ENCODE peak calls at places on chromosome 3, in six cellular contexts. R is endothelial cell, C is HFFc6, F is neural progenitor cell, A is choroid plexus epithelial cell, N is WTC11. M is an unnamed sample.

GRCh38 chr3:107193114-107193513 is 184.1 kb upstream of the CCDC54 start:
- DNase-seq in F (no peak), N (no peak), A (no peak), C (no peak), R (no peak), M (no peak)

GRCh38 chr3:99407257-99407656 is 231.1 kb upstream of the COL8A1 start:
- DNase-seq in F (no peak), A (peak), N (no peak), R (no peak), C (no peak), M (no peak)

GRCh38 chr3:150464684-150465083 is 56.6 kb downstream of the TSC22D2 start:
- DNase-seq in N (no peak), C (no peak), F (no peak), R (no peak), A (no peak), M (no peak)

GRCh38 chr3:48503406-48504050 is 446 bp downstream of the SHISA5 start:
- DNase-seq in N (peak), R (peak), A (peak), F (peak), C (peak), M (no peak)

GRCh38 chr3:101780661-101781060 is 1.6 kb downstream of the NXPE3 start:
- DNase-seq in C (peak), R (no peak), N (no peak), F (peak), A (peak), M (no peak)

GRCh38 chr3:65922441-65922840 is 116.3 kb downstream of the MAGI1 start:
- DNase-seq in F (no peak), A (no peak), N (no peak), C (peak), R (no peak), M (no peak)

GRCh38 chr3:182715006-182715405 is 78.3 kb upstream of the ATP11B start:
- DNase-seq in R (no peak), C (no peak), F (no peak), A (no peak), N (no peak), M (no peak)

GRCh38 chr3:128489860-128490649 is 2.9 kb downstream of the GATA2 start:
- DNase-seq in C (peak), F (peak), A (peak), N (peak), R (peak), M (no peak)

GRCh38 chr3:193805448-193805847 is 212.4 kb downstream of the OPA1 start:
- DNase-seq in A (peak), F (no peak), R (no peak), C (peak), N (no peak), M (no peak)

GRCh38 chr3:195015021-195015420 is 255.9 kb downstream of the XXYLT1 start:
- DNase-seq in C (no peak), A (peak), N (no peak), F (no peak), R (no peak), M (no peak)

GRCh38 chr3:136186330-136186729 is 9.8 kb downstream of the MSL2 start:
- DNase-seq in R (no peak), A (peak), C (no peak), N (no peak), F (no peak), M (no peak)

GRCh38 chr3:43770426-43771103 is 79.8 kb downstream of the ABHD5 start:
- DNase-seq in R (no peak), F (no peak), N (no peak), C (peak), A (peak), M (no peak)

GRCh38 chr3:189841474-189842205 is 210.5 kb downstream of the TP63 start:
- DNase-seq in A (peak), R (no peak), F (no peak), C (peak), N (no peak), M (no peak)

GRCh38 chr3:98903099-98903498 is 1.6 kb upstream of the DCBLD2 start:
- DNase-seq in C (no peak), A (no peak), R (no peak), F (no peak), N (no peak), M (no peak)

GRCh38 chr3:188900421-188900941 is 271.3 kb upstream of the TPRG1 start:
- DNase-seq in R (no peak), N (no peak), F (no peak), C (peak), A (peak), M (no peak)

DNA sequence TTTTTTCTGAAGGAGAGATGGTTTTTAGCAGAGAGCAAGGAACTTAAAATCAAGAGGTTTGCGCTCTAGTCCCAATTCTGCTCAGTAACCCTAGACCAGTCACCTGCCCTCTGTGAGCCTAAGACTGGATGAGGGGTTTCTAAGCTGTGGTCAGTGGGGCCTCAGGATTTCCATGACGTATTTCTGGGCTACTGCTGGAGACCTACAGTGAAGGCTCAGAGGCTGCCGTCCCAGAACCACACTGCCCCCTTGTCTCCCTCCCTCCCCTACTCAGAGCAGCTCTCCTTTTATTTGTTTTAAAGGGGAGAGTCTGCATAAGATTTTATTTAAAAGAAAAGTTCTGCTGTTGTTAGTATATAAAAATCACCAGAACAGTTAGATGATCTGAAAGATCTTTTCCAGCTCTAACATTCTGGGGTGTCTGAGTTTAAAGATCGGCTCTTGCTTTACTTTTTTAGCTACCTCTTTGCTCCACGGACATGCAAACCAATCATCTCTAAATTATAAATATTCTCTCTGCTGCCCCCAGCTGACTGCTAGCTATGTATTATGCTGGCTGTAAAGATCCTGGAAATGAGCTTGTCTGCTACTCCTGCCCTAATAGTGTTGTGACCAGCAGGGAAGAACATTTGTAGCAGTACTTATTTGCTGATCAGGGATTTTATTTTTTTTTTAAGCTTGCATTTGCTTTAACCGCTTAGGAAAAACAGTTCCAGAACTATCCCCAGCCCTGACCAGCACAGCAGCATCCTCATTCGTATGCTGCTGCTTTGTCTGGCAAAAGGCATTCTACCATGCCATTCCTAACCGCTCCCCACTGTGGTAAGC is 28.6 kb upstream of the NDUFB4 start:
- DNase-seq in F (peak), C (peak), N (peak), R (no peak), A (peak), M (no peak)
- TF ChIP-seq CTCF in F (peak), C (peak), N (no peak), R (no peak), A (peak), M (peak)

GRCh38 chr3:40725026-40725425 is 200.3 kb downstream of the ZNF621 start:
- DNase-seq in C (no peak), R (no peak), F (no peak), N (no peak), A (no peak), M (no peak)
- TF ChIP-seq CTCF in C (no peak), R (no peak), F (no peak), N (no peak), A (no peak), M (no peak)

DNA sequence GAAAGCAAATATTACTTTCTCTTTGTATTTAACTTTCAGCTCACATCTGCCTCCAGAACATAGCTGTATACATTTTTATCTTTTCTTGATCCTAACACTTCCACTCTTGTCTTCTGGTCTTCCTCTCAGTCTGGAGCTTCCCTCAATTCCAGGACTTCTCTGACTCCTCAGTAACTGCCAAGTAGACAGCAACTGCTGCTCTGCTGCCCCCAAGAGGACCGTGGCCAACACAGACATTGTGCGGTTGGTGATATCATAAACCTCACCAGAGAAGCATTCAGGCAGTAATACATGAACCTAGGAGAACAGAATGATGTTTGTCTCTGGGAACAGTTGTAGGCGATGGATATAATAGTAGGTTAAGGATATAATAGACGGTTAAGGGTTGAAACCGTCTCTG is 45.2 kb upstream of the FGF12 start:
- DNase-seq in F (peak), C (peak), A (peak), N (peak), R (peak), M (no peak)
- TF ChIP-seq CTCF in F (peak), C (peak), A (peak), N (peak), R (no peak), M (peak)

DNA sequence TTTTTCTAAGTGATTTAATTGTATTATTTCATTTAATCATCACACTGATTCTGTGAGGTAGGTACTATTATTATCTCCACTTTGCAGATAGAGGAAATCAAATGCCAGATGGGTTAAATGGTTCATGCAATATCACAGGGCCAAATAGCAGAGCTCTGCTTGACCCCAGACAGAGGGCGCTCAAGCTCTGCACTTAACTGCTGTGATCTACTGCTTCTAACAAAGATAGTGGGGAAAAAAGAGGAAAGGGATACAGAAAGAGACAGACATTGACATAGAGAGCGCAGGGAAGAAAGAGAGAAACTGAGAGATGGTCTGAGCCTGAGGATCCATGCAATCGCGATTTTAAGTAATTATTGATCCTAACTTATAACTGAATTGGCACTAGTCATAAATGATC is 279.1 kb upstream of the THRB start:
- DNase-seq in N (peak), F (peak), R (peak), C (peak), A (peak), M (peak)
- TF ChIP-seq CTCF in N (peak), F (peak), R (peak), C (peak), A (peak), M (peak)

GRCh38 chr3:153438275-153438674 is 276.2 kb downstream of the RAP2B start:
- DNase-seq in C (no peak), N (no peak), F (no peak), R (no peak), A (no peak), M (no peak)

GRCh38 chr3:153440311-153440710 is 278.3 kb downstream of the RAP2B start:
- DNase-seq in F (no peak), R (no peak), N (no peak), A (no peak), C (no peak), M (no peak)

GRCh38 chr3:153442386-153442785 is 280.4 kb downstream of the RAP2B start:
- DNase-seq in C (no peak), F (no peak), N (no peak), A (peak), R (no peak), M (no peak)

GRCh38 chr3:153442799-153443487 is 280.9 kb downstream of the RAP2B start:
- DNase-seq in N (no peak), R (no peak), C (no peak), F (no peak), A (no peak), M (no peak)

DNA sequence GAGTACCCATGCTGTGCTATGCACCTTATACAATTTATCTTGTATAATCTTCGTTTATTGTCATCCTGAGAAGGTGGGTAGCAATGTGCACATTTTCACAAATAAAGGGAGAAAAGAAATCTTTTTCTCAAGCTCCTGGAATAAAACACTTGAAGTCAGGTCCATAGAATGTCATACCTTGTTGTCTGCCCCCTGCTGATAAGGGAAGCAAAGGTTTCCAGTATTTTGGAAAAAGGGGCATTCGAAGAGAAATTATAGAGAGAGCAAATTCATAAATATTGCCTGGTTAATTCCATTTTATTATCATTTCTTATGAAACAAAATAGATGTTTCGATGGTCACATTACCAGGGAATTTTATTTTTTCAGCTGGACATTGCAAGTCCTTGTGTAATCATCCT is 277.8 kb downstream of the RAP2B start:
- DNase-seq in F (no peak), R (no peak), A (no peak), C (no peak), N (no peak), M (no peak)
- TF ChIP-seq CTCF in F (no peak), R (no peak), A (no peak), C (peak), N (no peak), M (no peak)

GRCh38 chr3:79018671-79019136 is 749.1 kb downstream of the ROBO1 start:
- DNase-seq in R (peak), C (peak), F (peak), A (peak), N (peak), M (peak)
- TF ChIP-seq CTCF in R (no peak), C (peak), F (no peak), A (peak), N (no peak), M (peak)

GRCh38 chr3:186589115-186589514 is 18.6 kb downstream of the DNAJB11 start:
- DNase-seq in A (peak), N (no peak), C (no peak), F (peak), R (no peak), M (no peak)
- TF ChIP-seq CTCF in A (peak), N (no peak), C (peak), F (peak), R (peak), M (peak)

DNA sequence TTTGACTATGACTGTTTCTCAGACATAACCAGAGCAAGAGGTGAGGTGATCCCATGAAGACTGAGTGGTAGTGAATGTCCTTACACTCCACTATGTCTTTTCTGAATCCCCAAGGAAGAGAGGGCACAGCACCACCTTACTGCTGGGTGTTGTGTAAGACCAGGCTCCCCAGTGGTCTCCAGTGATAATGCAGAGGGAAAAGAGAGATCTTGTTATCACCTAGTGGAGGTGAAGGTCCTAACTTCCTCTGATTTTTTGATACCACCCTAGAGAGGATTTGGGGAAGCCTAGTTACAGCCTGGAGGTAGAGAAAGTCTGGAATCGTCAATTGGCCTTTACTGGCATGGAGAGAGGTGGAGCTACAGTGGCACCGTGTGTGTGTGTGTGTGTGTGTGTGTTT is 288.0 kb upstream of the BCHE start:
- DNase-seq in R (no peak), C (no peak), F (no peak), N (no peak), A (no peak), M (no peak)
- TF ChIP-seq CTCF in R (no peak), C (no peak), F (no peak), N (no peak), A (no peak), M (no peak)

GRCh38 chr3:15795563-15796308 is 2.0 kb downstream of the ANKRD28 start:
- DNase-seq in C (peak), R (no peak), N (no peak), F (no peak), A (peak), M (no peak)

GRCh38 chr3:15796771-15797599 is 794 bp downstream of the ANKRD28 start:
- DNase-seq in C (peak), R (no peak), A (peak), F (peak), N (no peak), M (no peak)

GRCh38 chr3:15794303-15794771 is 3.4 kb downstream of the ANKRD28 start:
- DNase-seq in N (no peak), C (peak), F (no peak), R (no peak), A (peak), M (no peak)

GRCh38 chr3:15796331-15796730 is 1.4 kb downstream of the ANKRD28 start:
- DNase-seq in A (no peak), C (no peak), R (no peak), F (no peak), N (no peak), M (no peak)

GRCh38 chr3:15794842-15795562 is 2.8 kb downstream of the ANKRD28 start:
- DNase-seq in N (no peak), F (no peak), A (peak), R (no peak), C (no peak), M (no peak)
- TF ChIP-seq CTCF in N (no peak), F (no peak), A (peak), R (no peak), C (peak), M (no peak)

M was measured in progenitor cell of endocrine pancreas.